ENCODE peak calls at places on chromosomes 5 and 9, in seven cellular contexts. X is AG04450, A is heart left ventricle, T is cerebellar cortex, S is left colon, I is Caki2, C is tibial artery. P is an unnamed sample.

GRCh38 chr5:134248271-134248670 is 22.4 kb upstream of the PPP2CA start:
- DNase-seq in T (no peak), S (no peak), A (no peak), I (no peak), C (no peak), X (no peak), P (no peak)

GRCh38 chr5:73727470-73727869 is 101.5 kb downstream of the ARHGEF28 start:
- DNase-seq in A (no peak), S (no peak), C (no peak), I (no peak), X (no peak), T (no peak), P (no peak)

GRCh38 chr5:102388235-102388634 is 92.2 kb upstream of the SLCO4C1 start:
- DNase-seq in C (no peak), T (no peak), S (no peak), A (no peak), X (no peak), I (no peak), P (no peak)

GRCh38 chr5:173271371-173271770 is 36.4 kb upstream of the NKX2-5 start:
- DNase-seq in A (peak; percentile 36), I (no peak), S (peak; percentile 10), T (no peak), C (no peak), X (no peak), P (no peak)

GRCh38 chr5:166373817-166374216 is 1917.6 kb upstream of the WWC1 start:
- DNase-seq in C (no peak), I (no peak), S (no peak), T (no peak), A (no peak), X (no peak), P (no peak)

GRCh38 chr5:179348833-179349232 is 3.6 kb upstream of the ADAMTS2 start:
- DNase-seq in A (no peak), S (no peak), X (no peak), I (no peak), T (no peak), C (no peak), P (no peak)

GRCh38 chr5:154923441-154924430 is 14.3 kb downstream of the GEMIN5 start:
- DNase-seq in S (no peak), A (no peak), I (no peak), X (no peak), C (no peak), T (no peak), P (no peak)

GRCh38 chr5:176652136-176652535 is 4.9 kb downstream of the TSPAN17 start:
- DNase-seq in X (no peak), I (peak; percentile 22), T (peak; percentile 94), S (no peak), C (no peak), A (no peak), P (no peak)

GRCh38 chr5:96870094-96871021 is 5.9 kb upstream of the ERAP2 start:
- DNase-seq in C (no peak), X (no peak), I (no peak), T (no peak), A (no peak), S (no peak), P (no peak)

GRCh38 chr9:105912868-105913516 is 218.7 kb downstream of the TMEM38B start:
- DNase-seq in S (no peak), C (no peak), I (no peak), A (no peak), T (no peak), X (no peak), P (no peak)

GRCh38 chr5:15737882-15738677 is 238.1 kb downstream of the FBXL7 start:
- DNase-seq in X (no peak), I (no peak), S (no peak), A (no peak), T (peak; percentile 89), C (no peak), P (no peak)

GRCh38 chr5:114319821-114320220 is 42.0 kb upstream of the KCNN2 start:
- DNase-seq in T (no peak), A (no peak), C (no peak), X (no peak), I (no peak), S (no peak), P (no peak)

P was measured in right atrium auricular region.